ENCODE peak calls at places on chromosomes 13 and 19, in seven cellular contexts. One of them, this sample, is unnamed. For H3K36me3 and H3K9me3, the result is how much of the 10 kb centered on the place peaks cover.

GRCh38 chr13:59458908-59459579 is 704.7 kb downstream of the DIAPH3 start:
- DNase-seq in ovary: no peak
- DNase-seq in left ventricle myocardium inferior: no peak
- DNase-seq in transverse colon: no peak
- DNase-seq in keratinocyte: no peak
- DNase-seq in WERI-Rb-1: no peak
- DNase-seq in thyroid gland: no peak
- DNase-seq in this sample: no peak

GRCh38 chr19:50481351-50482149 is 4.9 kb upstream of the GARIN5A start:
- DNase-seq in ovary: no peak
- DNase-seq in left ventricle myocardium inferior: no peak
- DNase-seq in transverse colon: no peak
- DNase-seq in keratinocyte: no peak
- DNase-seq in WERI-Rb-1: no peak
- DNase-seq in thyroid gland: no peak
- DNase-seq in this sample: no peak

GRCh38 chr19:18284710-18285430 is 3.4 kb upstream of the JUND start:
- DNase-seq in ovary: no peak
- DNase-seq in left ventricle myocardium inferior: no peak
- DNase-seq in transverse colon: no peak
- DNase-seq in keratinocyte: no peak
- DNase-seq in WERI-Rb-1: no peak
- DNase-seq in thyroid gland: no peak
- DNase-seq in this sample: no peak

GRCh38 chr13:47934371-47934770 is 66.7 kb downstream of the SUCLA2 start:
- DNase-seq in ovary: no peak
- DNase-seq in left ventricle myocardium inferior: no peak
- DNase-seq in transverse colon: no peak
- DNase-seq in keratinocyte: no peak
- DNase-seq in WERI-Rb-1: no peak
- DNase-seq in thyroid gland: no peak
- DNase-seq in this sample: no peak

GRCh38 chr19:52297601-52298358 is 811 bp downstream of the ZNF480 start:
- DNase-seq in ovary: peak
- DNase-seq in left ventricle myocardium inferior: no peak
- DNase-seq in transverse colon: no peak
- DNase-seq in keratinocyte: no peak
- DNase-seq in WERI-Rb-1: peak
- DNase-seq in thyroid gland: no peak
- DNase-seq in this sample: no peak

GRCh38 chr13:48505597-48506091 is 27.2 kb downstream of the RCBTB2 start:
- DNase-seq in ovary: no peak
- DNase-seq in left ventricle myocardium inferior: no peak
- DNase-seq in transverse colon: peak
- DNase-seq in keratinocyte: no peak
- DNase-seq in WERI-Rb-1: no peak
- DNase-seq in thyroid gland: no peak
- DNase-seq in this sample: no peak

GRCh38 chr19:13095934-13096890 is 6.4 kb downstream of the LYL1 start:
- DNase-seq in ovary: peak
- DNase-seq in left ventricle myocardium inferior: no peak
- DNase-seq in transverse colon: no peak
- DNase-seq in keratinocyte: no peak
- DNase-seq in WERI-Rb-1: peak
- DNase-seq in thyroid gland: no peak
- DNase-seq in this sample: peak

GRCh38 chr13:110438211-110438610 is 123.3 kb downstream of the RAB20 start:
- DNase-seq in ovary: no peak
- DNase-seq in left ventricle myocardium inferior: no peak
- DNase-seq in transverse colon: no peak
- DNase-seq in keratinocyte: no peak
- DNase-seq in WERI-Rb-1: no peak
- DNase-seq in thyroid gland: no peak
- DNase-seq in this sample: no peak

GRCh38 chr13:49082653-49083536 is 107.2 kb downstream of the FNDC3A start:
- DNase-seq in ovary: no peak
- DNase-seq in left ventricle myocardium inferior: no peak
- DNase-seq in transverse colon: no peak
- DNase-seq in keratinocyte: peak
- DNase-seq in WERI-Rb-1: no peak
- DNase-seq in thyroid gland: no peak
- DNase-seq in this sample: no peak

GRCh38 chr13:103656329-103656728 is 590.1 kb upstream of the SLC10A2 start:
- DNase-seq in ovary: no peak
- DNase-seq in left ventricle myocardium inferior: no peak
- DNase-seq in transverse colon: no peak
- DNase-seq in keratinocyte: no peak
- DNase-seq in WERI-Rb-1: no peak
- DNase-seq in thyroid gland: no peak
- DNase-seq in this sample: no peak

GRCh38 chr13:43544011-43544410 is 242.8 kb downstream of the ENOX1 start:
- DNase-seq in ovary: no peak
- DNase-seq in left ventricle myocardium inferior: no peak
- DNase-seq in transverse colon: no peak
- DNase-seq in keratinocyte: no peak
- DNase-seq in WERI-Rb-1: peak
- DNase-seq in thyroid gland: no peak
- DNase-seq in this sample: no peak

GRCh38 chr13:67438465-67438864 is 208.3 kb upstream of the PCDH9 start:
- DNase-seq in ovary: no peak
- DNase-seq in left ventricle myocardium inferior: no peak
- DNase-seq in transverse colon: no peak
- DNase-seq in keratinocyte: no peak
- DNase-seq in WERI-Rb-1: no peak
- DNase-seq in thyroid gland: no peak
- DNase-seq in this sample: no peak

GRCh38 chr13:20173121-20173746 is 12.4 kb upstream of the GJA3 start:
- DNase-seq in ovary: no peak
- DNase-seq in left ventricle myocardium inferior: no peak
- DNase-seq in transverse colon: no peak
- DNase-seq in keratinocyte: no peak
- DNase-seq in WERI-Rb-1: no peak
- DNase-seq in thyroid gland: no peak
- DNase-seq in this sample: no peak

GRCh38 chr19:45793178-45793564 is 526 bp upstream of the DMWD start:
- DNase-seq in ovary: no peak
- DNase-seq in left ventricle myocardium inferior: no peak
- DNase-seq in transverse colon: no peak
- DNase-seq in keratinocyte: no peak
- DNase-seq in WERI-Rb-1: no peak
- DNase-seq in thyroid gland: no peak
- DNase-seq in this sample: no peak

GRCh38 chr19:45791744-45792481 is 732 bp downstream of the DMWD start:
- DNase-seq in ovary: no peak
- DNase-seq in left ventricle myocardium inferior: no peak
- DNase-seq in transverse colon: no peak
- DNase-seq in keratinocyte: no peak
- DNase-seq in WERI-Rb-1: no peak
- DNase-seq in thyroid gland: no peak
- DNase-seq in this sample: no peak

GRCh38 chr19:45792482-45793177 is at the start of gene DMWD:
- DNase-seq in ovary: peak
- DNase-seq in left ventricle myocardium inferior: peak
- DNase-seq in transverse colon: peak
- DNase-seq in keratinocyte: peak
- DNase-seq in WERI-Rb-1: peak
- DNase-seq in thyroid gland: peak
- DNase-seq in this sample: peak

GRCh38 chr19:45789035-45789786 is 3.4 kb downstream of the DMWD start:
- DNase-seq in ovary: no peak
- DNase-seq in left ventricle myocardium inferior: no peak
- DNase-seq in transverse colon: no peak
- DNase-seq in keratinocyte: no peak
- DNase-seq in WERI-Rb-1: no peak
- DNase-seq in thyroid gland: no peak
- DNase-seq in this sample: no peak

GRCh38 chr19:45790942-45791341 is 1.7 kb downstream of the DMWD start:
- DNase-seq in ovary: no peak
- DNase-seq in left ventricle myocardium inferior: no peak
- DNase-seq in transverse colon: peak
- DNase-seq in keratinocyte: no peak
- DNase-seq in WERI-Rb-1: no peak
- DNase-seq in thyroid gland: no peak
- DNase-seq in this sample: no peak
- H3K4me3 ChIP-seq in ovary: no peak
- H3K4me3 ChIP-seq in left ventricle myocardium inferior: peak
- H3K4me3 ChIP-seq in transverse colon: no peak
- H3K4me3 ChIP-seq in keratinocyte: no peak
- H3K4me3 ChIP-seq in WERI-Rb-1: no peak
- H3K4me3 ChIP-seq in thyroid gland: no peak
- H3K4me3 ChIP-seq in this sample: no peak

DNA sequence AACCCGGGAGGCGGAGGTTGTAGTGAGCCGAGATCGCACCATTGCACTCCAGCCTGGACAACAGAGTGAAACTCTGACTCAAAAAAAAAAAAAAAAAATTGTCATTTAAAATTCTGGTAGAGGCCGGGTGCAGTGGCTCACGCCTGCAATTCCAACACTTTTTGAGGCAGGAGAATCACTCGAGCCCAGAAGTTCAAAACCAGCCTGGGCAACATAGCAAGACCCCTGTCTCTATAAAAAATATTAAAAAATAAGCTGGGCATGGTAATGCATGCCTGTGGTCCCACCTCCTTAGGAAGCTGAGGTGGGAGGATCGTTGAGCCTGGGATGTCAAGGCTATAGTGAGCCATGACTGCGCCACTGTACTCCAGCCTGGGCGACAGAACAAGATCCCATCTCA is 6.2 kb downstream of the NUCB1 start:
- DNase-seq in ovary: no peak
- DNase-seq in left ventricle myocardium inferior: no peak
- DNase-seq in transverse colon: no peak
- DNase-seq in keratinocyte: no peak
- DNase-seq in WERI-Rb-1: no peak
- DNase-seq in thyroid gland: no peak
- DNase-seq in this sample: no peak
- H3K36me3 ChIP-seq in ovary: under half
- H3K36me3 ChIP-seq in left ventricle myocardium inferior: half or more
- H3K36me3 ChIP-seq in transverse colon: under half
- H3K36me3 ChIP-seq in keratinocyte: under half
- H3K36me3 ChIP-seq in WERI-Rb-1: under half
- H3K36me3 ChIP-seq in thyroid gland: half or more
- H3K36me3 ChIP-seq in this sample: under half

GRCh38 chr19:19711934-19712828 is 20.7 kb downstream of the ZNF14 start:
- DNase-seq in ovary: no peak
- DNase-seq in left ventricle myocardium inferior: no peak
- DNase-seq in transverse colon: no peak
- DNase-seq in keratinocyte: no peak
- DNase-seq in WERI-Rb-1: no peak
- DNase-seq in thyroid gland: no peak
- DNase-seq in this sample: no peak
- H3K9me3 ChIP-seq in ovary: under half
- H3K9me3 ChIP-seq in left ventricle myocardium inferior: half or more
- H3K9me3 ChIP-seq in transverse colon: half or more
- H3K9me3 ChIP-seq in keratinocyte: half or more
- H3K9me3 ChIP-seq in WERI-Rb-1: under half
- H3K9me3 ChIP-seq in thyroid gland: under half
- H3K9me3 ChIP-seq in this sample: under half

GRCh38 chr19:34713262-34713637 is 20.8 kb upstream of the ZNF181 start:
- DNase-seq in ovary: no peak
- DNase-seq in left ventricle myocardium inferior: no peak
- DNase-seq in transverse colon: no peak
- DNase-seq in keratinocyte: no peak
- DNase-seq in WERI-Rb-1: no peak
- DNase-seq in thyroid gland: no peak
- DNase-seq in this sample: no peak
- H3K4me3 ChIP-seq in ovary: no peak
- H3K4me3 ChIP-seq in left ventricle myocardium inferior: no peak
- H3K4me3 ChIP-seq in transverse colon: no peak
- H3K4me3 ChIP-seq in keratinocyte: no peak
- H3K4me3 ChIP-seq in WERI-Rb-1: no peak
- H3K4me3 ChIP-seq in thyroid gland: no peak
- H3K4me3 ChIP-seq in this sample: no peak

DNA sequence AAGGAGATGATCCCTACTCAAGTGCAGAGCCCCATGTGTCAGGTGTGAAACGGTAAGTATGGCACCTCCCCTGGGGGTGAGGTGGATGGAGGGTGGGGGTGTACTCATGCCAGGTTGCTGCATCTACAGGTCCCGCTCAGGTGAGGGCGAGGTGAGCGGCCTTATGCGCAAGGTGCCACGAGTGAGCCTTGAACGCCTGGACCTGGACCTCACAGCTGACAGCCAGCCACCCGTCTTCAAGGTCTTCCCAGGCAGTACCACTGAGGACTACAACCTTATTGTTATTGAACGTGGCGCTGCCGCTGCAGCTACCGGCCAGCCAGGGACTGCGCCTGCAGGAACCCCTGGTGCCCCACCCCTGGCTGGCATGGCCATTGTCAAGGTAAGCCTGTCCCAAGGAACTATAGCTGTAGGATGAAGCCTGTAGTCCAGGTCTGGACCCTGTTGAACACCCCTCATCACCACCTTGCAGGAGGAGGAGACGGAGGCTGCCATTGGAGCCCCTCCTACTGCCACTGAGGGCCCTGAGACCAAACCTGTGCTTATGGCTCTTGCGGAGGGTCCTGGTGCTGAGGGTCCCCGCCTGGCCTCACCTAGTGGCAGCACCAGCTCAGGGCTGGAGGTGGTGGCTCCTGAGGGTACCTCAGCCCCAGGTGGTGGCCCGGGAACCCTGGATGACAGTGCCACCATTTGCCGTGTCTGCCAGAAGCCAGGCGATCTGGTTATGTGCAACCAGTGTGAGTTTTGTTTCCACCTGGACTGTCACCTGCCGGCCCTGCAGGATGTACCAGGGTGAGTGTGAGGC is 5.2 kb downstream of the TRIM28 start:
- DNase-seq in ovary: no peak
- DNase-seq in left ventricle myocardium inferior: no peak
- DNase-seq in transverse colon: no peak
- DNase-seq in keratinocyte: no peak
- DNase-seq in WERI-Rb-1: no peak
- DNase-seq in thyroid gland: no peak
- DNase-seq in this sample: no peak
- H3K36me3 ChIP-seq in ovary: under half
- H3K36me3 ChIP-seq in left ventricle myocardium inferior: half or more
- H3K36me3 ChIP-seq in transverse colon: under half
- H3K36me3 ChIP-seq in keratinocyte: half or more
- H3K36me3 ChIP-seq in WERI-Rb-1: half or more
- H3K36me3 ChIP-seq in thyroid gland: half or more
- H3K36me3 ChIP-seq in this sample: under half

GRCh38 chr13:105050696-105051095 is 1484.8 kb downstream of the EFNB2 start:
- DNase-seq in ovary: no peak
- DNase-seq in left ventricle myocardium inferior: no peak
- DNase-seq in transverse colon: no peak
- DNase-seq in keratinocyte: no peak
- DNase-seq in WERI-Rb-1: no peak
- DNase-seq in thyroid gland: peak
- DNase-seq in this sample: no peak
- H3K9me3 ChIP-seq in ovary: under half
- H3K9me3 ChIP-seq in left ventricle myocardium inferior: under half
- H3K9me3 ChIP-seq in transverse colon: under half
- H3K9me3 ChIP-seq in keratinocyte: under half
- H3K9me3 ChIP-seq in WERI-Rb-1: under half
- H3K9me3 ChIP-seq in thyroid gland: under half
- H3K9me3 ChIP-seq in this sample: under half